ENCODE peak calls at places on chromosomes 6 and 20, in nine cellular contexts. M is HS-5, P is Calu3, E is posterior cingulate gyrus, O is kidney, F is HEK293T, C is lower lobe of right lung, S is thoracic aorta, Y is sciatic nerve. Q is an unnamed sample.

GRCh38 chr6:71393471-71393870 is 104.9 kb downstream of the OGFRL1 start:
- DNase-seq in P (no peak), E (no peak), M (peak), Y (no peak), C (no peak), S (no peak), F (no peak), O (no peak), Q (peak)

GRCh38 chr6:132768051-132768517 is 10.4 kb upstream of the VNN2 start:
- DNase-seq in S (no peak), F (peak), C (peak), O (peak), M (no peak), E (no peak), Y (no peak), P (peak), Q (peak)

GRCh38 chr20:44491635-44492395 is 16.1 kb downstream of the TTPAL start:
- DNase-seq in C (no peak), Y (no peak), O (no peak), P (no peak), S (no peak), F (no peak), M (no peak), E (no peak), Q (peak)

GRCh38 chr6:15365273-15365687 is 119.4 kb downstream of the JARID2 start:
- DNase-seq in S (peak), E (peak), O (peak), F (peak), Y (peak), M (no peak), C (peak), P (peak), Q (peak)

GRCh38 chr6:117272886-117273285 is 7.5 kb downstream of the VGLL2 start:
- DNase-seq in O (no peak), Y (no peak), F (no peak), P (no peak), E (no peak), M (no peak), C (no peak), S (no peak), Q (no peak)

GRCh38 chr6:67952121-67952520 is 683.0 kb upstream of the ADGRB3 start:
- DNase-seq in E (no peak), F (no peak), O (no peak), P (no peak), M (peak), Y (no peak), S (no peak), C (no peak), Q (no peak)

GRCh38 chr6:127851197-127851596 is 49.7 kb downstream of the THEMIS start:
- DNase-seq in E (no peak), O (no peak), C (no peak), P (no peak), F (no peak), Y (no peak), M (no peak), S (no peak), Q (peak)

GRCh38 chr6:31356216-31356945 is 598 bp downstream of the HLA-B start:
- DNase-seq in Y (no peak), S (no peak), M (no peak), E (no peak), F (no peak), O (peak), P (peak), C (peak), Q (no peak)

GRCh38 chr6:32752580-32752979 is 10.8 kb downstream of the HLA-DQB2 start:
- DNase-seq in Y (no peak), S (no peak), M (no peak), E (no peak), C (no peak), F (peak), P (peak), O (no peak), Q (no peak)

GRCh38 chr20:23136893-23137745 is 51.0 kb upstream of the CD93 start:
- DNase-seq in E (peak), O (peak), M (no peak), Y (peak), F (no peak), C (peak), P (peak), S (no peak), Q (no peak)

GRCh38 chr6:126444874-126445273 is 105.0 kb downstream of the CENPW start:
- DNase-seq in M (no peak), P (no peak), Y (no peak), S (no peak), F (no peak), C (no peak), O (no peak), E (no peak), Q (no peak)

GRCh38 chr6:122651604-122652003 is 41.4 kb downstream of the PKIB start:
- DNase-seq in M (no peak), Y (no peak), P (no peak), O (no peak), F (no peak), C (no peak), S (no peak), E (no peak), Q (no peak)

GRCh38 chr20:8043687-8044278 is 24.2 kb upstream of the TMX4 start:
- DNase-seq in F (peak), O (no peak), Y (no peak), E (no peak), M (peak), C (no peak), P (peak), S (no peak), Q (peak)

GRCh38 chr6:37502703-37503485 is 3.2 kb upstream of the CCDC167 start:
- DNase-seq in O (no peak), S (no peak), M (no peak), E (peak), Y (no peak), F (no peak), C (peak), P (no peak), Q (no peak)

GRCh38 chr20:52105573-52106422 is 85.8 kb downstream of the ZFP64 start:
- DNase-seq in C (no peak), Y (no peak), E (no peak), M (no peak), P (no peak), F (peak), O (no peak), S (no peak), Q (peak)

GRCh38 chr20:63150911-63151531 is 64.9 kb downstream of the YTHDF1 start:
- DNase-seq in M (no peak), Y (no peak), C (peak), P (no peak), O (peak), F (no peak), S (no peak), E (peak), Q (no peak)

GRCh38 chr6:11161031-11161966 is 49.8 kb upstream of the ERVFRD-1 start:
- DNase-seq in F (no peak), P (no peak), M (no peak), O (no peak), C (no peak), S (no peak), E (no peak), Y (no peak), Q (peak)

GRCh38 chr6:139533573-139534471 is 159.4 kb upstream of the CITED2 start:
- DNase-seq in E (no peak), Y (no peak), F (no peak), S (no peak), O (peak), M (peak), P (no peak), C (peak), Q (peak)

GRCh38 chr6:3786131-3786530 is 34.6 kb upstream of the PXDC1 start:
- DNase-seq in E (no peak), S (no peak), Y (no peak), F (no peak), P (no peak), O (no peak), M (no peak), C (no peak), Q (no peak)

GRCh38 chr6:131862486-131862885 is 54.7 kb downstream of the ENPP1 start:
- DNase-seq in P (peak), E (no peak), F (no peak), C (no peak), M (no peak), S (no peak), Y (no peak), O (no peak), Q (no peak)

GRCh38 chr6:42864602-42865001 is 14.8 kb upstream of the RPL7L1 start:
- DNase-seq in S (peak), E (no peak), O (no peak), C (no peak), M (no peak), Y (no peak), F (no peak), P (no peak), Q (no peak)

GRCh38 chr6:110813813-110814487 is 1.3 kb downstream of the CDK19 start:
- DNase-seq in F (no peak), C (no peak), M (no peak), E (no peak), O (no peak), P (peak), Y (no peak), S (no peak), Q (no peak)

GRCh38 chr6:163189609-163190008 is 224.9 kb upstream of the QKI start:
- DNase-seq in P (no peak), S (no peak), F (no peak), O (no peak), M (no peak), Y (no peak), E (peak), C (no peak), Q (no peak)

GRCh38 chr6:44133003-44133931 is 5.9 kb downstream of the TMEM63B start:
- DNase-seq in Y (no peak), S (no peak), P (peak), C (peak), F (peak), E (peak), M (no peak), O (no peak), Q (peak)

Q was measured in HFFc6.